ENCODE peak calls at places on chromosomes 4 and X, in ten cellular contexts. E, B, M, J, W, Z, C, I, A and G are unnamed samples.

GRCh38 chrX:109696146-109696740 is 36.8 kb downstream of the ACSL4 start:
- DNase-seq in C (no peak), M (no peak), J (no peak), W (no peak), A (no peak), Z (no peak), I (no peak), E (no peak), B (no peak), G (no peak)

GRCh38 chr4:105140684-105141490 is 5.8 kb upstream of the TET2 start:
- DNase-seq in A (no peak), E (peak; percentile 52), B (peak; percentile 48), I (peak; percentile 52), Z (peak; percentile 38), W (no peak), M (no peak), C (no peak), J (peak; percentile 42), G (peak; percentile 31)

GRCh38 chr4:126144838-126145237 is 830.1 kb downstream of the FAT4 start:
- DNase-seq in Z (no peak), I (no peak), W (no peak), M (no peak), C (no peak), B (no peak), E (no peak), J (no peak), A (no peak), G (no peak)

GRCh38 chrX:82141942-82142341 is 940.0 kb downstream of the SH3BGRL start:
- DNase-seq in E (no peak), A (no peak), I (no peak), M (no peak), B (no peak), Z (no peak), J (no peak), C (no peak), W (no peak), G (no peak)

GRCh38 chrX:109533005-109533404 is 3.6 kb upstream of the NXT2 start:
- DNase-seq in C (no peak), Z (no peak), B (no peak), E (no peak), M (no peak), A (no peak), J (no peak), I (no peak), W (no peak), G (no peak)

GRCh38 chrX:118740276-118740889 is 13.0 kb downstream of the IL13RA1 start:
- DNase-seq in C (no peak), A (no peak), B (no peak), M (no peak), W (no peak), J (no peak), Z (no peak), E (no peak), I (no peak), G (no peak)

GRCh38 chr4:121112530-121112929 is 40.2 kb upstream of the NDNF start:
- DNase-seq in E (peak; percentile 16), M (no peak), B (peak; percentile 8), J (no peak), A (no peak), C (no peak), Z (no peak), I (no peak), W (no peak), G (no peak)

GRCh38 chr4:8370106-8370787 is 70.3 kb downstream of the ACOX3 start:
- DNase-seq in J (no peak), Z (no peak), W (no peak), I (no peak), E (no peak), B (no peak), C (no peak), M (no peak), A (no peak), G (no peak)

GRCh38 chr4:105461221-105462041 is 12.4 kb downstream of the PPA2 start:
- DNase-seq in B (peak; percentile 18), W (no peak), J (peak; percentile 53), C (no peak), M (no peak), A (no peak), E (peak; percentile 48), I (no peak), Z (peak; percentile 88), G (no peak)

GRCh38 chr4:158783775-158784174 is 14.9 kb downstream of the FNIP2 start:
- DNase-seq in C (no peak), M (no peak), B (peak; percentile 27), E (peak; percentile 66), W (no peak), Z (no peak), J (no peak), I (peak; percentile 56), A (no peak), G (no peak)

GRCh38 chr4:158782539-158783360 is 13.9 kb downstream of the FNIP2 start:
- DNase-seq in A (no peak), E (peak; percentile 36), J (peak; percentile 58), M (no peak), C (no peak), Z (no peak), I (no peak), W (no peak), B (no peak), G (no peak)

GRCh38 chr4:158778065-158778711 is 9.4 kb downstream of the FNIP2 start:
- DNase-seq in A (no peak), M (no peak), W (no peak), C (peak; percentile 43), Z (no peak), J (no peak), I (no peak), B (no peak), E (peak; percentile 48), G (peak; percentile 30)

GRCh38 chr4:158778712-158779111 is 9.9 kb downstream of the FNIP2 start:
- DNase-seq in I (no peak), C (no peak), J (no peak), Z (no peak), E (no peak), B (no peak), M (no peak), W (no peak), A (no peak), G (no peak)

DNA sequence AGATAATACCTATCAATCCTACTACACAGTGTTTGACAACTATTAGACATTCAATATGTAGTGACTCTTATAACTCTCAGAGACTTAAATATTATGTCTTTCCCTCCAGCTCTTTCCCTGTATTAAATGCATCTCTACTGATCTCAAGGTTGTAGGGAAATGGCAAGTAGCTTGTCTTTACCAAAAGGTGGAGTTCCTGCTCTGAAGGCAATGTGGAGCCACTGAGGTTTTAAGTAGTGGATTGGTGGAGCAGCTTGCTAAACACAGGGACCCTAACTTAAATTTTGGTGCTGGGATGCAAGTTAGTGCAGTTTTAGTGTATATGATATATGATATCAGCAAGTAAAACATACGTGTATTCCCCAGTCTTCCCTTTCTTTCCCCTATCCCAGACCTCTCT is 13.1 kb downstream of the FNIP2 start:
- DNase-seq in I (no peak), J (no peak), Z (no peak), E (peak; percentile 24), M (no peak), B (no peak), C (no peak), W (no peak), A (no peak), G (no peak)
- TF ChIP-seq CTCF in I (no peak), J (peak; percentile 2), Z (no peak), E (peak; percentile 13), M (no peak), B (no peak), C (no peak), W (no peak), A (no peak), G (no peak)

GRCh38 chr4:37780444-37781133 is 45.9 kb upstream of the PGM2 start:
- DNase-seq in A (no peak), M (no peak), I (peak; percentile 14), E (peak; percentile 72), W (peak; percentile 15), J (peak; percentile 33), B (peak; percentile 22), C (no peak), Z (peak; percentile 58), G (no peak)
- TF ChIP-seq CTCF in A (no peak), M (no peak), I (peak; percentile 6), E (peak; percentile 62), W (peak; percentile 50), J (no peak), B (no peak), C (no peak), Z (peak; percentile 27), G (no peak)

GRCh38 chr4:113869743-113870375 is 108.3 kb upstream of the CAMK2D start:
- DNase-seq in B (peak; percentile 18), Z (no peak), A (no peak), C (peak; percentile 32), E (peak; percentile 37), M (no peak), I (peak; percentile 61), J (peak; percentile 54), W (peak; percentile 69), G (peak; percentile 23)

GRCh38 chr4:113874480-113874879 is 105.0 kb downstream of the ARSJ start:
- DNase-seq in E (no peak), A (no peak), J (no peak), B (no peak), Z (no peak), I (no peak), C (no peak), W (no peak), M (no peak), G (no peak)

GRCh38 chr4:113871080-113871479 is 108.4 kb downstream of the ARSJ start:
- DNase-seq in I (no peak), B (no peak), C (no peak), A (no peak), M (no peak), Z (no peak), E (no peak), W (no peak), J (no peak), G (no peak)

DNA sequence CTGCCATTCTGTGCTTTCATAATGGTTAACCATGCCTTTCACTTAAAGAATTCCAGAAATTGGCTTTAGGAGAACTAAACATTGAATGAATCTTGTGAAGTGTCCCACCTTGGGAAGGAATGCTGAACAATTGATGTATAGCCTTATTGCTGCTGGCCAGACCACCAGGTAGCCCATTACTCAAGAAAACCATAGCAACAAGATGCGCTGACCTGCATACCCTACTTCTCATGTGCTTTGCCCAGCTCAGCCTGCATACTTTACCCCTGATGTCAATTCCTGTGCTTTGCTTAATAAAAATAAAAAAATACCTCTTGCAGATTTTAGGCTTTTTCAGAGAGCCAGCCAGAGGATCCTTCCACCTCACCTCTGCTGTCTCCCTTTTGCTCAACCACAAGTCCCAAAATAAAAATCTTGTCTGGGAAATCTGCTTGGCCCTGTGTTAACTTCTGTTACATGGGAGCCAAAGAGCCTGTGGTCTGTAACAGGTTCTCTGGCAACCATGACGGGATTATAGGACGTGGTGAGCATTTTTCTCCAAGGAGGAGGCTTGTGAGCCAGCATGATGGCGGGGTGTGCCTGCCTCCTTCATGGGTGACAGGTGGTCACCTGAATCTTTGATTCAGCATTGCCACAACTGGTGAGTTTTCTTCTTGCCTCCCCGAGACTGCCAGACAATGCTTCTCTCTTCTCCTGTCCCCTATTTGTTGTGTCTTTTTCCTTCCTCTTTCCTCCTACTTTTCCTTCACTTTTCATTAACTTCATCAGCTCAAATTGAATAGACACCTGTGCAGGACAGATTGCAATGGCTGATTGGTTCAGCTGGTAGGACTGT is 106.8 kb downstream of the ARSJ start:
- DNase-seq in W (no peak), Z (no peak), E (peak; percentile 32), I (no peak), B (no peak), M (no peak), A (no peak), J (no peak), C (no peak), G (no peak)
- TF ChIP-seq CTCF in W (no peak), Z (no peak), E (no peak), I (no peak), B (no peak), M (no peak), A (no peak), J (no peak), C (no peak), G (no peak)

GRCh38 chr4:181582595-181582994 is 660.6 kb upstream of the TENM3 start:
- DNase-seq in Z (no peak), W (no peak), J (no peak), C (no peak), B (no peak), M (no peak), E (no peak), A (no peak), I (no peak), G (no peak)
- TF ChIP-seq CTCF in Z (no peak), W (peak; percentile 30), J (no peak), C (no peak), B (no peak), M (peak; percentile 19), E (peak; percentile 19), A (no peak), I (peak; percentile 20), G (no peak)